ENCODE peak calls at places on chromosome X, in four cellular contexts. K is IMR-90, M is K562, F is GM12878. U is an unnamed sample.

GRCh38 chrX:38273453-38273852 is 52.8 kb upstream of the SRPX start:
- DNase-seq in F (peak), K (peak), M (no peak), U (no peak)

GRCh38 chrX:155070038-155070437 is 898 bp downstream of the CMC4 start:
- DNase-seq in K (no peak), M (no peak), F (no peak), U (no peak)

GRCh38 chrX:6159468-6159867 is 69.2 kb downstream of the NLGN4X start:
- DNase-seq in M (no peak), K (no peak), F (no peak), U (no peak)

GRCh38 chrX:70331161-70331560 is 41.3 kb downstream of the KIF4A start:
- DNase-seq in F (no peak), K (peak), M (no peak), U (no peak)

GRCh38 chrX:71919886-71920285 is 9.2 kb downstream of the NHSL2 start:
- DNase-seq in F (no peak), M (no peak), K (no peak), U (no peak)

GRCh38 chrX:78997870-78998558 is 52.8 kb downstream of the P2RY10 start:
- DNase-seq in M (no peak), K (no peak), F (no peak), U (no peak)

GRCh38 chrX:72366178-72366577 is 60.5 kb upstream of the CITED1 start:
- DNase-seq in K (no peak), M (peak), F (no peak), U (no peak)

GRCh38 chrX:115138040-115138439 is 51.2 kb upstream of the RBMXL3 start:
- DNase-seq in F (no peak), K (no peak), M (no peak), U (no peak)

GRCh38 chrX:8743126-8743732 is 11.3 kb upstream of the ANOS1 start:
- DNase-seq in M (peak), K (peak), F (no peak), U (peak)

GRCh38 chrX:3962511-3963350 is 249.3 kb upstream of the PRKX start:
- DNase-seq in M (peak), F (no peak), K (peak), U (peak)

GRCh38 chrX:110383414-110383813 is 24.8 kb downstream of the RTL9 start:
- DNase-seq in F (no peak), K (peak), M (no peak), U (no peak)

GRCh38 chrX:151505796-151506195 is 57.7 kb upstream of the PASD1 start:
- DNase-seq in K (no peak), M (peak), F (no peak), U (peak)

GRCh38 chrX:37871626-37872302 is 24.4 kb upstream of the DYNLT3 start:
- DNase-seq in F (no peak), K (peak), M (peak), U (peak)

GRCh38 chrX:17007134-17007768 is 60.8 kb downstream of the REPS2 start:
- DNase-seq in M (peak), K (no peak), F (no peak), U (peak)
- TF ChIP-seq FOS in M (no peak), K (no peak), F (no peak), U (no peak)

GRCh38 chrX:54540289-54540688 is 10.3 kb downstream of the GNL3L start:
- DNase-seq in F (no peak), M (no peak), K (peak), U (peak)
- TF ChIP-seq FOS in F (no peak), M (no peak), K (no peak), U (no peak)

DNA sequence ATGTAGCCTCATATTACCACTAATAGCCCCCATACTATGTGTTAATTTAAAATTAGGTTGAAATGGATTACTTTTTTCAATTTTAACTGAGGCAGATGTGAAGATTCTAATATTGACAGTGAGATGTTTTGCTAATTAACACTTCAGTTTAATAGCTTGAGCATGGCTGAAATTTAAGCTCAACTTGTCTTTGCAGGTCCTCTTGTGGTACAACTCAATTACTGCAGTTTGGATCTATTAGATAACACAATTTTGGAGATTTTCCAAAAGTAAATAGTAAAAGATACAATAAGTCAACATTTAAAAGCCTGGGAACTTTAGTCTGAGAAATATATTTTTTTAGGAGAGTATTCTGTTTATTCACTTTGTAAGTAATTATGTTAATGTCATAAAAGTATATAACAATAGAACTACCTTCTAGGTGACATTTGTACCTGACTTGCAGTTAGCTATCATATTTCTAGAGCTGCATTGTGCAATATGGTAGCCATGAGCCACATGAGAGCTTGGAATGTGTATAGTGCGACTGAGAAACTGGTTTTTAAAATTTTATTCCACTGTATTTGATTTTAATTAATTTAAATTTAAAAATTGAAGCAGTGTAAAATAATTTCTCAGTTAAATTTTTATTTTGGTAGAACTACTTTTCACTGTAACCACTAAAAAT is 73.1 kb upstream of the FMR1 start:
- DNase-seq in M (no peak), F (no peak), K (no peak), U (no peak)
- TF ChIP-seq FOS in M (no peak), F (no peak), K (no peak), U (no peak)

GRCh38 chrX:55006827-55007621 is 6.9 kb downstream of the APEX2 start:
- DNase-seq in M (no peak), F (no peak), K (no peak), U (no peak)

GRCh38 chrX:55011294-55011693 is 11.1 kb downstream of the APEX2 start:
- DNase-seq in F (no peak), K (peak), M (no peak), U (no peak)

GRCh38 chrX:55007633-55008032 is 7.5 kb downstream of the APEX2 start:
- DNase-seq in K (peak), F (no peak), M (no peak), U (peak)

GRCh38 chrX:55004231-55004630 is 4.1 kb downstream of the APEX2 start:
- DNase-seq in K (no peak), M (no peak), F (no peak), U (no peak)

DNA sequence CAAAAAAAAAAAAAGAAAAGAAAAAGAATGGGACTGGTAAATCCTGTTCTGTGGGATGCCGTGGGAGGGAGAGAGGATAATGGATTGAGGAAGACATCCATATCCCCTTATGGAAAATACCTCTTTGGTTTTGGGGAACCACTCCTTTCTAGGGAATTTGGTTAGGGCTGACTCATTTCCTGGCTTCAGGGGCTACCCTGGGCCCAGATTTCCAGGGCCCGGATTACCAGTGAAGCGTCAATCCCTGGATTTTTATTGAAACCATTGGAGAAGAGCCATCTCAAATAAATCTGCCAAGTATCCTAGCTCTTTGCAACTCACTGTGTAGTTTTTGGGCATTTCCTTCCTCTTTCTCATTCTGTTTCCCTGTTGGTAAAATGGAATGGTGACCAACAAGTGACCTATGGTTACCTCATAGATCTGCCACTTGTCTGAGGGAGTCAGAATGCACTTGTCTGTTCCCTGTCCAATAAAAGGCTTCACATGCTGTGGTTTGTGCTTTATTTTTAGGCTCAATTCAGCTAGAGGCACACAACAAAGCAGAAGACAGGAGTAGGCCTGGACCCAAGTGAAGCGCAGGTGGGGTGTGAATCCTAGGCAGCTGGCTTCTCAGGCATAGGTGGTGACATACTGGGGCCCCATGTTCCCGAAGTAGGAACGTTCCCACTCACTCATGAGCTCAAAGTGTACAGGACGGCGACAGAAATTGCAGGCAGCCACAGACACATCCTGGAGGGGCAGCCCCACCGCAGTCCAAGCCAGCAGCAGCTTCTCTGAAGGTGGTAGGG is 8.6 kb downstream of the APEX2 start:
- DNase-seq in M (no peak), K (peak), F (no peak), U (peak)
- TF ChIP-seq FOS in M (no peak), K (no peak), F (no peak), U (no peak)

U was measured in endothelial cell of umbilical vein.